ENCODE peak calls at places on chromosome 20, in six cellular contexts. E is endodermal cell, A is left ventricle myocardium inferior, J is heart left ventricle, N is keratinocyte, S is right atrium auricular region. W is an unnamed sample. For H3K36me3, the result is how much of the 10 kb centered on the place peaks cover.

GRCh38 chr20:13006825-13007224 is 1.9 kb upstream of the SPTLC3 start:
- DNase-seq in E (no peak), A (no peak), J (no peak), N (no peak), S (no peak), W (peak)

GRCh38 chr20:5973172-5973571 is 22.7 kb downstream of the MCM8 start:
- DNase-seq in E (no peak), A (no peak), J (no peak), N (no peak), S (no peak), W (peak)

GRCh38 chr20:23425129-23425528 is 3.8 kb upstream of the NAPB start:
- DNase-seq in E (no peak), A (no peak), J (no peak), N (no peak), S (no peak), W (no peak)

GRCh38 chr20:35776513-35777101 is 4.8 kb downstream of the PHF20 start:
- DNase-seq in E (no peak), A (peak), J (peak), N (no peak), S (peak), W (peak)

GRCh38 chr20:18840248-18840645 is 26.7 kb downstream of the SCP2D1 start:
- DNase-seq in E (no peak), A (no peak), J (no peak), N (no peak), S (no peak), W (no peak)

GRCh38 chr20:5065489-5066383 is 54.0 kb downstream of the PCNA start:
- DNase-seq in E (peak), A (peak), J (no peak), N (peak), S (peak), W (peak)

GRCh38 chr20:9147553-9148024 is 78.7 kb downstream of the PLCB4 start:
- DNase-seq in E (no peak), A (no peak), J (no peak), N (no peak), S (no peak), W (peak)

GRCh38 chr20:24622856-24623255 is 153.4 kb downstream of the SYNDIG1 start:
- DNase-seq in E (no peak), A (no peak), J (no peak), N (no peak), S (no peak), W (no peak)

GRCh38 chr20:3671986-3672863 is 9.0 kb upstream of the GFRA4 start:
- DNase-seq in E (peak), A (no peak), J (no peak), N (no peak), S (no peak), W (no peak)

GRCh38 chr20:33915726-33916331 is 77.9 kb upstream of the RALY start:
- DNase-seq in E (peak), A (peak), J (no peak), N (no peak), S (no peak), W (no peak)

GRCh38 chr20:61842011-61842410 is 223.7 kb downstream of the TAF4 start:
- DNase-seq in E (no peak), A (no peak), J (no peak), N (no peak), S (no peak), W (no peak)

GRCh38 chr20:35947489-35947888 is 6.8 kb downstream of the SCAND1 start:
- DNase-seq in E (peak), A (no peak), J (no peak), N (no peak), S (no peak), W (no peak)

GRCh38 chr20:41340327-41341055 is at the start of gene LPIN3:
- DNase-seq in E (peak), A (peak), J (peak), N (peak), S (peak), W (peak)

GRCh38 chr20:6718660-6719059 is 48.8 kb upstream of the BMP2 start:
- DNase-seq in E (no peak), A (no peak), J (no peak), N (peak), S (no peak), W (no peak)

GRCh38 chr20:168876-169275 is 11.6 kb downstream of the DEFB127 start:
- DNase-seq in E (no peak), A (no peak), J (no peak), N (no peak), S (no peak), W (no peak)

GRCh38 chr20:45268531-45268930 is 14.2 kb upstream of the SLPI start:
- DNase-seq in E (no peak), A (no peak), J (no peak), N (no peak), S (no peak), W (no peak)

GRCh38 chr20:17520583-17520982 is 10.6 kb downstream of the BFSP1 start:
- DNase-seq in E (no peak), A (no peak), J (no peak), N (no peak), S (no peak), W (no peak)

GRCh38 chr20:61923371-61924166 is 142.1 kb downstream of the TAF4 start:
- DNase-seq in E (no peak), A (no peak), J (no peak), N (no peak), S (no peak), W (no peak)

GRCh38 chr20:19974621-19975435 is 42.3 kb upstream of the NAA20 start:
- DNase-seq in E (no peak), A (peak), J (peak), N (no peak), S (peak), W (peak)

GRCh38 chr20:61951695-61952533 is 113.8 kb downstream of the TAF4 start:
- DNase-seq in E (peak), A (no peak), J (peak), N (no peak), S (no peak), W (no peak)

GRCh38 chr20:53660078-53660909 is 66.7 kb upstream of the ZNF217 start:
- DNase-seq in E (no peak), A (no peak), J (peak), N (no peak), S (no peak), W (no peak)

GRCh38 chr20:13022401-13023170 is 13.8 kb downstream of the SPTLC3 start:
- DNase-seq in E (peak), A (no peak), J (no peak), N (no peak), S (no peak), W (peak)

GRCh38 chr20:8226106-8226505 is 94.0 kb downstream of the PLCB1 start:
- DNase-seq in E (no peak), A (no peak), J (no peak), N (no peak), S (no peak), W (no peak)

GRCh38 chr20:24819331-24819965 is 129.6 kb upstream of the CST7 start:
- DNase-seq in E (no peak), A (no peak), J (no peak), N (no peak), S (no peak), W (no peak)

GRCh38 chr20:2757001-2757400 is 43.4 kb downstream of the CPXM1 start:
- DNase-seq in E (no peak), A (no peak), J (no peak), N (no peak), S (no peak), W (no peak)

GRCh38 chr20:3760980-3761379 is 6.6 kb downstream of the ADISSP start:
- DNase-seq in E (no peak), A (no peak), J (no peak), N (no peak), S (no peak), W (no peak)

GRCh38 chr20:32980131-32980941 is 23.9 kb downstream of the SUN5 start:
- DNase-seq in E (no peak), A (no peak), J (no peak), N (no peak), S (no peak), W (no peak)

GRCh38 chr20:3238616-3239025 is 369 bp downstream of the SLC4A11 start:
- DNase-seq in E (peak), A (no peak), J (no peak), N (no peak), S (no peak), W (no peak)

GRCh38 chr20:56345911-56346310 is 12.9 kb upstream of the FAM210B start:
- DNase-seq in E (no peak), A (no peak), J (no peak), N (no peak), S (no peak), W (no peak)

GRCh38 chr20:56347628-56348305 is 11.0 kb upstream of the FAM210B start:
- DNase-seq in E (peak), A (no peak), J (no peak), N (no peak), S (no peak), W (no peak)

GRCh38 chr20:56342783-56343182 is 16.0 kb upstream of the FAM210B start:
- DNase-seq in E (no peak), A (no peak), J (no peak), N (no peak), S (no peak), W (no peak)

GRCh38 chr20:56348306-56348695 is 10.5 kb upstream of the FAM210B start:
- DNase-seq in E (no peak), A (no peak), J (no peak), N (no peak), S (no peak), W (no peak)

DNA sequence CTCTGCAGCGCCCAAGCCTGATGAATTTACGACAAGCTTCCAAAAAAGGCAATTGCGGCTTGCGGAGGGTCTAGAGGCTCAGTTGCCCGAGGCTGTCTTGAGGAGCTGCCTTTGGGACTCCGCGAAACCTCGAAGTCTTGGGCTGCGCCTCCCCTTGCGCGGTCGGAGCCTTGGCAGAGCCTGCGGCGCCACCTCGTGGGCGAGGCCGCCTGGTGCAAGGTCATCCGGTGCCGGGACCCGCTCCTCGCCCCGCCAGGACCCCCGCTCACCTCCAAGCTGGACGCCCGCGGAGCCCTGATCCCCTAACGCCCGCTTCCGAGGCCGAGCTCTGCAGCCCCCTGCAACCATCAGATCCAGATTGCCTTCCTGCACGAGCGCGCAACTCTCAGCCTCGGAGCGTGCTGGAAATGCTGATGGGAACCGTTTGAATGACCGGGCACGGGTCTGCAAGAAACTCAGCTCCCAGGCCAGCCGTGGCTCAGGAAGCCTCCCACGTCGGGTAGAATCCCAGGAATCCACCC is 14.9 kb upstream of the FAM210B start:
- DNase-seq in E (peak), A (no peak), J (peak), N (no peak), S (no peak), W (peak)
- H3K36me3 ChIP-seq in E (under half), A (under half), J (under half), N (under half), S (under half), W (under half)

GRCh38 chr20:15699431-15700146 is 873.7 kb downstream of the KIF16B start:
- DNase-seq in E (peak), A (no peak), J (no peak), N (peak), S (no peak), W (no peak)
- TF ChIP-seq CTCF in E (peak), A (no peak), J (no peak), N (no peak), S (no peak), W (peak)

DNA sequence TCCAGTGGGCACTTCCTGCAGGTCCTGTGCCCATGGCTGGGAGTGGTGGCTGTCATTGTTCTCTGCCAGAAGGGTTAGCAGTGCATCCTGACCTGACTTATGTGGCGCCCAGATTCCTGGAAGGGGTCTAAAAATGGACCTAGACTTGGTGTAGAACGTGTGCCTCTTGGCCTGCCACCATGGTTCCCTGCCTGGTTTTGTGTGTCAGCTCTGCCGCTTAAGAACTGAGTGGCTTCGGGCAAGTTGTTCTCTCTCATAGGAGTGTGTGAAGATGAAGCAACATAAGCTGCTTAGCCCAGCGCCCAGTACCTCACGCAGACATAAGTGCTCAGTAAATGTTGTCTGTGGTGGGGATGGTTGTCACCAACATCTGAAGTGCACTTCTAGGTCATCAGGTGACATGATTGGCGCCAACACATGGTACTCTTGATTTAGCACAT is 52.1 kb downstream of the PTPN1 start:
- DNase-seq in E (no peak), A (no peak), J (no peak), N (no peak), S (peak), W (no peak)
- H3K36me3 ChIP-seq in E (half or more), A (under half), J (under half), N (under half), S (under half), W (under half)

GRCh38 chr20:47120346-47120745 is 225.7 kb downstream of the EYA2 start:
- DNase-seq in E (no peak), A (no peak), J (no peak), N (no peak), S (no peak), W (no peak)

GRCh38 chr20:47117789-47118188 is 223.1 kb downstream of the EYA2 start:
- DNase-seq in E (no peak), A (no peak), J (no peak), N (no peak), S (no peak), W (no peak)

GRCh38 chr20:47118201-47118600 is 223.6 kb downstream of the EYA2 start:
- DNase-seq in E (no peak), A (no peak), J (no peak), N (no peak), S (no peak), W (no peak)

GRCh38 chr20:47117325-47117724 is 222.7 kb downstream of the EYA2 start:
- DNase-seq in E (no peak), A (no peak), J (no peak), N (no peak), S (no peak), W (no peak)

DNA sequence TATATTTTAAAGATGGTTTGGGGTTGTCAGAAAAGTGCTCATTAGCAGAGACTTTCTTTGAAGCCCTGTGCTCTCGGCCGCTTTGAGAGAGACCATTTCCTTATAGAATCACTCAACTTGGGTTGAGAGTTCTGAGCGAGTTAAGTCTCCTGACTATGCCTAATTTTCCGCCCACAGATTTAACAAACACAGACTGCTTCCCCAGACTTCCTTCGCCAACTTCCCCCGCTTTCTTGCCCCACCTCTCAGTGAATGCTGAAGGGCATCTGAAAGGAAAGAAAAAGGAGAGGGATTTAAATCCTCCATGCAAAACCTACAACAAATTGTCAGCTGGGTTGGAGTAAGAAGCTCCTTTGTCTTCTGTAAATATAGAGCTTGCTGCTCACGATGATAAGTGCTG is 224.0 kb downstream of the EYA2 start:
- DNase-seq in E (no peak), A (no peak), J (no peak), N (no peak), S (no peak), W (no peak)
- TF ChIP-seq CTCF in E (no peak), A (no peak), J (no peak), N (no peak), S (no peak), W (no peak)

GRCh38 chr20:58783515-58783914 is 67.2 kb downstream of the GNAS-AS1 start:
- DNase-seq in E (no peak), A (no peak), J (no peak), N (no peak), S (no peak), W (no peak)
- H3K36me3 ChIP-seq in E (under half), A (under half), J (under half), N (under half), S (under half), W (under half)